ENCODE peak calls at places on chromosomes 1 and 21, in six cellular contexts. Y, F, H, L, M and R are unnamed samples.

GRCh38 chr1:23337869-23338268 is 6.2 kb downstream of the HNRNPR start:
- DNase-seq in F (no peak), Y (no peak), L (no peak), M (no peak), H (no peak), R (no peak)

GRCh38 chr1:110675060-110675791 is 486 bp upstream of the KCNA3 start:
- DNase-seq in F (no peak), H (no peak), M (no peak), Y (no peak), L (no peak), R (no peak)

GRCh38 chr1:95236784-95237575 is 3.0 kb downstream of the RWDD3 start:
- DNase-seq in F (no peak), Y (no peak), H (no peak), L (no peak), M (no peak), R (no peak)

GRCh38 chr1:24867064-24867870 is 62.8 kb downstream of the RUNX3 start:
- DNase-seq in Y (no peak), F (no peak), H (no peak), M (no peak), L (no peak), R (no peak)

GRCh38 chr1:32892368-32893197 is 6.3 kb downstream of the HPCA start:
- DNase-seq in H (no peak), Y (peak; percentile 41), L (no peak), F (peak; percentile 69), M (peak; percentile 62), R (peak; percentile 77)

GRCh38 chr1:220892086-220892376 is 12.8 kb downstream of the HLX start:
- DNase-seq in Y (no peak), M (no peak), H (no peak), F (no peak), L (no peak), R (no peak)

GRCh38 chr1:180622658-180623508 is 8.9 kb upstream of the XPR1 start:
- DNase-seq in F (no peak), L (no peak), H (no peak), M (no peak), Y (no peak), R (no peak)

GRCh38 chr1:43316738-43317520 is 16.1 kb downstream of the TIE1 start:
- DNase-seq in Y (no peak), H (no peak), F (no peak), L (no peak), M (peak; percentile 19), R (no peak)

GRCh38 chr1:8003431-8004112 is 22.5 kb downstream of the ERRFI1 start:
- DNase-seq in L (no peak), F (no peak), H (no peak), M (no peak), Y (peak; percentile 6), R (no peak)

GRCh38 chr1:236762410-236762809 is 32.7 kb upstream of the MTR start:
- DNase-seq in Y (no peak), M (no peak), F (no peak), H (no peak), L (no peak), R (no peak)

GRCh38 chr1:96710708-96711477 is 10.7 kb upstream of the PTBP2 start:
- DNase-seq in M (no peak), L (no peak), Y (no peak), F (no peak), H (peak; percentile 17), R (no peak)

GRCh38 chr1:99181892-99182291 is 82.4 kb upstream of the PLPPR4 start:
- DNase-seq in H (no peak), M (no peak), F (no peak), Y (no peak), L (no peak), R (no peak)

GRCh38 chr1:76868154-76868882 is 1.0 kb downstream of the ST6GALNAC5 start:
- DNase-seq in H (no peak), L (peak; percentile 17), Y (peak; percentile 17), F (no peak), M (peak; percentile 64), R (peak; percentile 46)

GRCh38 chr1:17122449-17123194 is 3.4 kb upstream of the PADI2 start:
- DNase-seq in M (no peak), F (peak; percentile 49), H (peak; percentile 75), Y (no peak), L (no peak), R (no peak)

GRCh38 chr1:211831558-211832323 is 1.2 kb upstream of the LPGAT1 start:
- DNase-seq in L (no peak), F (no peak), H (no peak), Y (no peak), M (no peak), R (no peak)

GRCh38 chr1:211829343-211830054 is 1.1 kb downstream of the LPGAT1 start:
- DNase-seq in Y (peak; percentile 34), F (peak; percentile 27), M (no peak), L (peak; percentile 18), H (peak; percentile 34), R (peak; percentile 59)

GRCh38 chr1:211830055-211830329 is 571 bp downstream of the LPGAT1 start:
- DNase-seq in L (no peak), F (no peak), H (peak; percentile 65), M (no peak), Y (no peak), R (peak; percentile 33)

GRCh38 chr1:211828584-211829342 is 1.8 kb downstream of the LPGAT1 start:
- DNase-seq in F (no peak), M (no peak), H (peak; percentile 11), L (no peak), Y (no peak), R (no peak)

DNA sequence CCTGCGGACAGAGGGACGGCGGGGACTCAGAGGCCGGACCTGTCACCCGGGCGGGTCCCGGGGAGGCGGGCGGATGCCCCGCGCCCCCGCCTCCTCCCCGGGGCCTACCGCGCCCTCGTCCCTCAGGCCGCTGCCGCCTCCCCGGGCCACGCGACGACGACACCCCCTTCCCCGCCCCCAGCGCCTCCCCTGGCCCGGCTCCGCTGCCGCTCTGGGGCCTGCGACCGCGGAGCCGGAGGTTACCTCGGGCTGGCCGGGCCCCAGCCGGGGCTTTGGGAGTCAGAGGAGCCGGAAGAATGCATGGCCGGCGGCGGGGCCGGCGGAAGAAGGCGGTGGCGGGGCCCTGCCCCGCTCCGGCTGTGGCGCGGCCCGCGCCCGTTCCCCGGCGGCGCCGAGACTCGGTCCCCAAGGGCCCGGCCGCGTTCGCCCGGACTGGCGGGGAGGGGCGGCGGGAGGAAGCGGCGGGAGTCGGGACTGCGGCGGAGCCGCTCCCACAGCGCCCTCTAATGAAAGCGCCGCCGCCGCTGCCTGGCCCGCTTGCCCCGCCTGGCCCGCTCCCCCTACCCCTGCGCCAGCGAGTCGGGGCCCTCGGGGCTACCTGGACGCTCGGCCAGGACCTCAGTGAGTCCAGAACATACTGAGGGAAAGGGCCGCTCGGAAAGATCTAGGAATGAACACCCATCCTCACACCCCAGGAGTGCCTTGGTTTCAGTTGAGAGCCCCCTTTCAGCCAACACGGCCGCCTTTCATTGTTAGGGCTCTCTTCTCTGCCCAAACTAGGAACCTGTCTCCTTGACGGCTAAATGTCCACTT is at the start of gene LPGAT1:
- DNase-seq in H (peak; percentile 81), L (peak; percentile 73), F (peak; percentile 82), M (peak; percentile 85), Y (peak; percentile 83), R (peak; percentile 73)
- TF ChIP-seq POLR2A in H (peak; percentile 51), L (no peak), F (no peak), M (no peak), Y (peak; percentile 53), R (peak; percentile 16)

DNA sequence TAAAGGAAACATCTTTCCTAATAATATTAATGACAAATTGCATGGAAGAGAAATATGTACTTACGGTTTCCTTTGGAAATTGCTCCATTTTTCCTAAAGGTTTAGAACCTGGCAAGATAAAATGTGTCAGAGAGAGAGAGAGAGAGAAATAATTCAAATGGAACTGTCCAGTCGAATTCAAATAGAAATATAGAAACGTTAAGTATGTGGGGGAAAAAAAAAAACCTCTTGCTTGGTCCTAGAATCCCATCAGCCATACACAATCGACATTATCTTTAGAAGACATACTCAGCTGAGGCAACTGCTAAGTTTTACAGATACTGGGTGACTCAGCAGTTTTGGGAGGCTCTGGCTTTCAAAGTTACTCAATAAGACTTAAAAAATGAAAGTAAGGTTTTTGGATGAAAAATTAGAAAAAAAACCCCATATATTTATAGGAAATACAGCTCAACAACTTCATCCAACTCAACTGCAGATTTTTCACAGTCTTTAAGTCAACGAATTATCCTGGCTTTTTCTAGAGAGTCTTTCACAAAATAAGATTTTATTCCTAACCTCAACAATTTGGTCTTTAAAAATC is at the start of gene SPTA1:
- DNase-seq in M (no peak), F (no peak), Y (no peak), L (no peak), H (peak; percentile 76), R (no peak)
- TF ChIP-seq POLR2A in M (no peak), F (no peak), Y (no peak), L (no peak), H (no peak), R (no peak)

GRCh38 chr1:92961131-92961895 is at the start of gene DIPK1A:
- DNase-seq in Y (peak; percentile 79), L (peak; percentile 78), M (peak; percentile 87), F (peak; percentile 82), H (peak; percentile 84), R (peak; percentile 87)
- TF ChIP-seq POLR2A in Y (peak; percentile 67), L (peak; percentile 85), M (peak; percentile 30), F (peak; percentile 64), H (peak; percentile 12), R (peak; percentile 61)

DNA sequence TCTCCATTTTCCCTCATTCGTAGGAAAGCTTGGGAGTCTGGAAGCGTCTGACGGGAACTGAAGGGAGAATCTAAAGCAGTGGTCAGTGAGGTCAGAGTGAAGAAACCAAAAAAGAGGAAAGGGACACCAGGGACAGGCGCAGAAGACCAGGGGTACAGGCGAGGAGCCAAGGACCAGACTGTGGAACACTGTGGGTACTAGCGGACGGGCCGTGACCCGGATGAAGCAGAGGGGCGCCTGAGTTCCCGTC is 164 bp upstream of the MTX1 start:
- DNase-seq in M (no peak), L (no peak), Y (no peak), H (no peak), F (no peak), R (no peak)
- TF ChIP-seq POLR2A in M (peak; percentile 65), L (no peak), Y (no peak), H (no peak), F (peak; percentile 1), R (no peak)

GRCh38 chr21:37993071-37993470 is 76.8 kb upstream of the KCNJ6 start:
- DNase-seq in L (no peak), Y (no peak), F (no peak), H (no peak), M (no peak), R (no peak)
- TF ChIP-seq POLR2A in L (no peak), Y (no peak), F (no peak), H (no peak), M (no peak), R (no peak)